ENCODE peak calls at places on chromosome 9, in nine cellular contexts. One of them, this sample, is unnamed.

GRCh38 chr9:112712678-112713077 is 5.2 kb downstream of the INIP start:
- DNase-seq in body of pancreas: no peak
- DNase-seq in right atrium auricular region: no peak
- DNase-seq in AG04449: no peak
- DNase-seq in heart right ventricle: no peak
- DNase-seq in cardiac fibroblast: no peak
- DNase-seq in foreskin fibroblast: no peak
- DNase-seq in GM10248: no peak
- DNase-seq in cardiac muscle cell: no peak
- DNase-seq in this sample: no peak

GRCh38 chr9:2281803-2282185 is 266.6 kb downstream of the SMARCA2 start:
- DNase-seq in foreskin fibroblast: no peak
- DNase-seq in cardiac fibroblast: peak
- DNase-seq in right atrium auricular region: no peak
- DNase-seq in cardiac muscle cell: peak
- DNase-seq in heart right ventricle: no peak
- DNase-seq in AG04449: no peak
- DNase-seq in body of pancreas: no peak
- DNase-seq in GM10248: no peak
- DNase-seq in this sample: no peak

GRCh38 chr9:121393318-121393717 is 23.3 kb upstream of the STOM start:
- DNase-seq in cardiac muscle cell: no peak
- DNase-seq in right atrium auricular region: no peak
- DNase-seq in foreskin fibroblast: no peak
- DNase-seq in AG04449: no peak
- DNase-seq in GM10248: no peak
- DNase-seq in body of pancreas: no peak
- DNase-seq in heart right ventricle: no peak
- DNase-seq in cardiac fibroblast: no peak
- DNase-seq in this sample: peak

GRCh38 chr9:109705515-109705914 is 74.5 kb upstream of the PALM2AKAP2 start:
- DNase-seq in cardiac fibroblast: peak
- DNase-seq in heart right ventricle: no peak
- DNase-seq in foreskin fibroblast: peak
- DNase-seq in right atrium auricular region: no peak
- DNase-seq in cardiac muscle cell: peak
- DNase-seq in body of pancreas: no peak
- DNase-seq in GM10248: no peak
- DNase-seq in AG04449: peak
- DNase-seq in this sample: peak

GRCh38 chr9:134965851-134966250 is 48.1 kb upstream of the FCN1 start:
- DNase-seq in AG04449: no peak
- DNase-seq in cardiac fibroblast: no peak
- DNase-seq in heart right ventricle: no peak
- DNase-seq in cardiac muscle cell: no peak
- DNase-seq in body of pancreas: no peak
- DNase-seq in foreskin fibroblast: no peak
- DNase-seq in GM10248: no peak
- DNase-seq in right atrium auricular region: no peak
- DNase-seq in this sample: no peak

GRCh38 chr9:25177858-25178257 is 500.4 kb downstream of the TUSC1 start:
- DNase-seq in cardiac fibroblast: no peak
- DNase-seq in body of pancreas: no peak
- DNase-seq in GM10248: no peak
- DNase-seq in AG04449: no peak
- DNase-seq in heart right ventricle: no peak
- DNase-seq in right atrium auricular region: no peak
- DNase-seq in cardiac muscle cell: no peak
- DNase-seq in foreskin fibroblast: no peak
- DNase-seq in this sample: no peak

GRCh38 chr9:72203205-72203803 is 54.1 kb downstream of the GDA start:
- DNase-seq in right atrium auricular region: no peak
- DNase-seq in AG04449: no peak
- DNase-seq in GM10248: peak
- DNase-seq in body of pancreas: peak
- DNase-seq in heart right ventricle: peak
- DNase-seq in cardiac muscle cell: peak
- DNase-seq in foreskin fibroblast: peak
- DNase-seq in cardiac fibroblast: peak
- DNase-seq in this sample: peak

GRCh38 chr9:104863180-104863883 is 64.6 kb downstream of the ABCA1 start:
- DNase-seq in heart right ventricle: peak
- DNase-seq in cardiac muscle cell: peak
- DNase-seq in cardiac fibroblast: peak
- DNase-seq in right atrium auricular region: no peak
- DNase-seq in body of pancreas: peak
- DNase-seq in foreskin fibroblast: peak
- DNase-seq in AG04449: no peak
- DNase-seq in GM10248: peak
- DNase-seq in this sample: peak

GRCh38 chr9:108417726-108418125 is 438.1 kb downstream of the ACTL7B start:
- DNase-seq in cardiac muscle cell: peak
- DNase-seq in right atrium auricular region: no peak
- DNase-seq in GM10248: no peak
- DNase-seq in foreskin fibroblast: peak
- DNase-seq in cardiac fibroblast: no peak
- DNase-seq in body of pancreas: no peak
- DNase-seq in heart right ventricle: no peak
- DNase-seq in AG04449: no peak
- DNase-seq in this sample: peak

GRCh38 chr9:13131396-13131795 is 148.1 kb downstream of the MPDZ start:
- DNase-seq in GM10248: no peak
- DNase-seq in heart right ventricle: no peak
- DNase-seq in cardiac muscle cell: no peak
- DNase-seq in cardiac fibroblast: no peak
- DNase-seq in AG04449: no peak
- DNase-seq in right atrium auricular region: no peak
- DNase-seq in body of pancreas: no peak
- DNase-seq in foreskin fibroblast: no peak
- DNase-seq in this sample: no peak

GRCh38 chr9:106432631-106433030 is 430.3 kb upstream of the ZNF462 start:
- DNase-seq in cardiac fibroblast: no peak
- DNase-seq in body of pancreas: no peak
- DNase-seq in foreskin fibroblast: no peak
- DNase-seq in heart right ventricle: no peak
- DNase-seq in right atrium auricular region: no peak
- DNase-seq in cardiac muscle cell: no peak
- DNase-seq in AG04449: no peak
- DNase-seq in GM10248: no peak
- DNase-seq in this sample: no peak

GRCh38 chr9:131579789-131580211 is 34.5 kb downstream of the PRRT1B start:
- DNase-seq in foreskin fibroblast: no peak
- DNase-seq in cardiac fibroblast: no peak
- DNase-seq in body of pancreas: no peak
- DNase-seq in cardiac muscle cell: no peak
- DNase-seq in AG04449: no peak
- DNase-seq in GM10248: no peak
- DNase-seq in right atrium auricular region: no peak
- DNase-seq in heart right ventricle: peak
- DNase-seq in this sample: no peak

GRCh38 chr9:89969156-89969566 is 364.3 kb downstream of the GADD45G start:
- DNase-seq in cardiac muscle cell: no peak
- DNase-seq in right atrium auricular region: no peak
- DNase-seq in foreskin fibroblast: no peak
- DNase-seq in body of pancreas: peak
- DNase-seq in heart right ventricle: no peak
- DNase-seq in GM10248: peak
- DNase-seq in AG04449: no peak
- DNase-seq in cardiac fibroblast: no peak
- DNase-seq in this sample: no peak

GRCh38 chr9:31005086-31005665 is 1379.3 kb upstream of the ACO1 start:
- DNase-seq in cardiac muscle cell: no peak
- DNase-seq in foreskin fibroblast: no peak
- DNase-seq in GM10248: no peak
- DNase-seq in right atrium auricular region: no peak
- DNase-seq in heart right ventricle: no peak
- DNase-seq in body of pancreas: peak
- DNase-seq in cardiac fibroblast: no peak
- DNase-seq in AG04449: no peak
- DNase-seq in this sample: no peak

GRCh38 chr9:129146441-129146933 is 31.6 kb downstream of the IER5L start:
- DNase-seq in cardiac fibroblast: peak
- DNase-seq in AG04449: no peak
- DNase-seq in heart right ventricle: no peak
- DNase-seq in foreskin fibroblast: no peak
- DNase-seq in cardiac muscle cell: peak
- DNase-seq in right atrium auricular region: no peak
- DNase-seq in GM10248: no peak
- DNase-seq in body of pancreas: no peak
- DNase-seq in this sample: peak

GRCh38 chr9:129145316-129145715 is 32.7 kb downstream of the IER5L start:
- DNase-seq in GM10248: no peak
- DNase-seq in body of pancreas: no peak
- DNase-seq in foreskin fibroblast: no peak
- DNase-seq in AG04449: no peak
- DNase-seq in cardiac fibroblast: peak
- DNase-seq in right atrium auricular region: no peak
- DNase-seq in cardiac muscle cell: peak
- DNase-seq in heart right ventricle: no peak
- DNase-seq in this sample: no peak

GRCh38 chr9:129148463-129149204 is 29.4 kb downstream of the IER5L start:
- DNase-seq in body of pancreas: no peak
- DNase-seq in cardiac muscle cell: no peak
- DNase-seq in AG04449: no peak
- DNase-seq in GM10248: peak
- DNase-seq in cardiac fibroblast: no peak
- DNase-seq in foreskin fibroblast: no peak
- DNase-seq in heart right ventricle: no peak
- DNase-seq in right atrium auricular region: no peak
- DNase-seq in this sample: no peak

GRCh38 chr9:129143461-129143927 is 32.3 kb downstream of the PTPA start:
- DNase-seq in heart right ventricle: peak
- DNase-seq in cardiac fibroblast: peak
- DNase-seq in body of pancreas: no peak
- DNase-seq in cardiac muscle cell: peak
- DNase-seq in right atrium auricular region: peak
- DNase-seq in AG04449: no peak
- DNase-seq in foreskin fibroblast: peak
- DNase-seq in GM10248: no peak
- DNase-seq in this sample: peak

GRCh38 chr9:129145841-129146292 is 32.2 kb downstream of the IER5L start:
- DNase-seq in foreskin fibroblast: peak
- DNase-seq in body of pancreas: peak
- DNase-seq in AG04449: peak
- DNase-seq in heart right ventricle: peak
- DNase-seq in cardiac fibroblast: peak
- DNase-seq in cardiac muscle cell: peak
- DNase-seq in right atrium auricular region: peak
- DNase-seq in GM10248: no peak
- DNase-seq in this sample: peak
- TF ChIP-seq CTCF in foreskin fibroblast: no peak
- TF ChIP-seq CTCF in body of pancreas: no peak
- TF ChIP-seq CTCF in AG04449: no peak
- TF ChIP-seq CTCF in heart right ventricle: peak
- TF ChIP-seq CTCF in cardiac fibroblast: no peak
- TF ChIP-seq CTCF in cardiac muscle cell: peak
- TF ChIP-seq CTCF in right atrium auricular region: no peak
- TF ChIP-seq CTCF in GM10248: no peak
- TF ChIP-seq CTCF in this sample: peak

GRCh38 chr9:93303806-93304573 is 120.1 kb downstream of the WNK2 start:
- DNase-seq in body of pancreas: no peak
- DNase-seq in right atrium auricular region: no peak
- DNase-seq in cardiac fibroblast: no peak
- DNase-seq in heart right ventricle: peak
- DNase-seq in cardiac muscle cell: no peak
- DNase-seq in GM10248: peak
- DNase-seq in foreskin fibroblast: no peak
- DNase-seq in AG04449: no peak
- DNase-seq in this sample: no peak

GRCh38 chr9:93306081-93306480 is 122.1 kb downstream of the WNK2 start:
- DNase-seq in cardiac muscle cell: no peak
- DNase-seq in AG04449: no peak
- DNase-seq in foreskin fibroblast: no peak
- DNase-seq in cardiac fibroblast: no peak
- DNase-seq in body of pancreas: no peak
- DNase-seq in GM10248: no peak
- DNase-seq in heart right ventricle: no peak
- DNase-seq in right atrium auricular region: no peak
- DNase-seq in this sample: no peak

GRCh38 chr9:93306579-93307091 is 122.7 kb downstream of the WNK2 start:
- DNase-seq in AG04449: no peak
- DNase-seq in right atrium auricular region: peak
- DNase-seq in body of pancreas: no peak
- DNase-seq in heart right ventricle: peak
- DNase-seq in foreskin fibroblast: no peak
- DNase-seq in cardiac muscle cell: no peak
- DNase-seq in cardiac fibroblast: no peak
- DNase-seq in GM10248: no peak
- DNase-seq in this sample: no peak

GRCh38 chr9:93304574-93305496 is 120.9 kb downstream of the WNK2 start:
- DNase-seq in heart right ventricle: peak
- DNase-seq in cardiac muscle cell: peak
- DNase-seq in GM10248: peak
- DNase-seq in cardiac fibroblast: peak
- DNase-seq in foreskin fibroblast: peak
- DNase-seq in body of pancreas: peak
- DNase-seq in right atrium auricular region: peak
- DNase-seq in AG04449: no peak
- DNase-seq in this sample: peak

GRCh38 chr9:93305497-93306020 is 121.6 kb downstream of the WNK2 start:
- DNase-seq in right atrium auricular region: peak
- DNase-seq in cardiac fibroblast: no peak
- DNase-seq in foreskin fibroblast: no peak
- DNase-seq in cardiac muscle cell: no peak
- DNase-seq in AG04449: no peak
- DNase-seq in GM10248: no peak
- DNase-seq in heart right ventricle: no peak
- DNase-seq in body of pancreas: no peak
- DNase-seq in this sample: no peak
- TF ChIP-seq CTCF in right atrium auricular region: no peak
- TF ChIP-seq CTCF in cardiac fibroblast: no peak
- TF ChIP-seq CTCF in foreskin fibroblast: no peak
- TF ChIP-seq CTCF in cardiac muscle cell: no peak
- TF ChIP-seq CTCF in AG04449: no peak
- TF ChIP-seq CTCF in GM10248: no peak
- TF ChIP-seq CTCF in heart right ventricle: no peak
- TF ChIP-seq CTCF in body of pancreas: no peak
- TF ChIP-seq CTCF in this sample: no peak

GRCh38 chr9:75616841-75617566 is 273.5 kb upstream of the PCSK5 start:
- DNase-seq in GM10248: no peak
- DNase-seq in AG04449: no peak
- DNase-seq in cardiac muscle cell: no peak
- DNase-seq in heart right ventricle: no peak
- DNase-seq in right atrium auricular region: no peak
- DNase-seq in body of pancreas: no peak
- DNase-seq in foreskin fibroblast: no peak
- DNase-seq in cardiac fibroblast: no peak
- DNase-seq in this sample: no peak
- TF ChIP-seq CTCF in GM10248: no peak
- TF ChIP-seq CTCF in AG04449: no peak
- TF ChIP-seq CTCF in cardiac muscle cell: no peak
- TF ChIP-seq CTCF in heart right ventricle: no peak
- TF ChIP-seq CTCF in right atrium auricular region: no peak
- TF ChIP-seq CTCF in body of pancreas: no peak
- TF ChIP-seq CTCF in foreskin fibroblast: no peak
- TF ChIP-seq CTCF in cardiac fibroblast: no peak
- TF ChIP-seq CTCF in this sample: no peak

DNA sequence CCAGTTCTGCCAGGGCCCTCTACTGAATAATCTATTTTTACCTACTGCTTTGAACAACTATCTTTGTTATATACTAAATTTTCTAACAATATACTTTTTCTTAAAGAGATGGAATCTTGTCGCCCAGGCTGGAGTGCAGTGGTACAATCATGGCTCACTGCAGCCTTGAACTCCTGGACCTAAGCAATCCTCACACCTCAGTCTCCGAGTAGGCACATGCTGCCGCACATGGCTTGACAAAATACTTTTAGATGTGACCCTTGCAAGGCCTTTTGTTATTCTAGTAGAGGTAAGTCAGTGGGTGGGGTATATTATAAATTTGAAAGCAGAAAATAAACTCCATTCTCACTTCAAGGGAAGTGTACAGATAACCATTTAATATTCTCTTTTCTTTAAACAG is 7.9 kb downstream of the GOLM1 start:
- DNase-seq in body of pancreas: no peak
- DNase-seq in cardiac fibroblast: no peak
- DNase-seq in GM10248: no peak
- DNase-seq in cardiac muscle cell: no peak
- DNase-seq in foreskin fibroblast: no peak
- DNase-seq in AG04449: no peak
- DNase-seq in right atrium auricular region: no peak
- DNase-seq in heart right ventricle: no peak
- DNase-seq in this sample: no peak
- TF ChIP-seq CTCF in body of pancreas: no peak
- TF ChIP-seq CTCF in cardiac fibroblast: no peak
- TF ChIP-seq CTCF in GM10248: no peak
- TF ChIP-seq CTCF in cardiac muscle cell: no peak
- TF ChIP-seq CTCF in foreskin fibroblast: no peak
- TF ChIP-seq CTCF in AG04449: no peak
- TF ChIP-seq CTCF in right atrium auricular region: no peak
- TF ChIP-seq CTCF in heart right ventricle: no peak
- TF ChIP-seq CTCF in this sample: no peak

This sample was measured in AG10803.